ENCODE peak calls at places on chromosomes 6 and 20, in five cellular contexts. P is substantia nigra, S is AG09319, B is hypothalamus, E is germinal center. C is an unnamed sample.
A peak's percentile ranks its signal among the peaks of the same experiment; 100 is the strongest.

GRCh38 chr20:44596010-44596409 is 13.6 kb downstream of the PKIG start:
- DNase-seq in P (no peak), S (no peak), B (no peak), E (no peak), C (no peak)

GRCh38 chr20:5510446-5510845 is 193.7 kb upstream of the PROKR2 start:
- DNase-seq in P (no peak), S (no peak), B (no peak), E (no peak), C (no peak)

GRCh38 chr6:105920071-105920470 is 166.1 kb upstream of the PRDM1 start:
- DNase-seq in P (no peak), S (no peak), B (no peak), E (no peak), C (no peak)

GRCh38 chr6:44649365-44650025 is 262.0 kb downstream of the CDC5L start:
- DNase-seq in P (no peak), S (peak; percentile 38), B (no peak), E (no peak), C (no peak)

GRCh38 chr20:4099905-4100675 is 84.7 kb upstream of the RNF24 start:
- DNase-seq in P (no peak), S (no peak), B (no peak), E (no peak), C (no peak)

GRCh38 chr20:18657575-18657974 is 69.7 kb downstream of the DTD1 start:
- DNase-seq in P (no peak), S (no peak), B (no peak), E (no peak), C (no peak)

GRCh38 chr6:149362289-149362688 is 37.8 kb upstream of the SUMO4 start:
- DNase-seq in P (no peak), S (no peak), B (no peak), E (no peak), C (no peak)

GRCh38 chr6:167676666-167677421 is 149.9 kb upstream of the AFDN start:
- DNase-seq in P (no peak), S (no peak), B (peak; percentile 30), E (no peak), C (no peak)

GRCh38 chr6:89034586-89035251 is 45.8 kb upstream of the PNRC1 start:
- DNase-seq in P (no peak), S (no peak), B (no peak), E (no peak), C (no peak)

GRCh38 chr6:155481215-155481614 is 25.6 kb upstream of the NOX3 start:
- DNase-seq in P (no peak), S (peak; percentile 22), B (no peak), E (no peak), C (peak; percentile 37)

C was measured in BJ.